ENCODE peak calls at places on chromosome 1, in seven cellular contexts. X is brain microvascular endothelial cell, U is heart right ventricle, N is fibroblast of lung, Z is fibroblast of mammary gland, T is cardiac muscle cell, D is heart left ventricle. E is an unnamed sample.

GRCh38 chr1:28518745-28519341 is 13.0 kb downstream of the RCC1 start:
- DNase-seq in X (no peak), U (no peak), N (peak; percentile 20), Z (peak; percentile 59), T (no peak), D (no peak), E (no peak)

GRCh38 chr1:33712176-33712575 is 151.7 kb upstream of the HMGB4 start:
- DNase-seq in X (no peak), U (no peak), N (no peak), Z (no peak), T (peak; percentile 20), D (no peak), E (no peak)

GRCh38 chr1:27382950-27383627 is at the start of gene CD164L2:
- DNase-seq in X (no peak), U (no peak), N (no peak), Z (no peak), T (peak; percentile 39), D (no peak), E (no peak)

GRCh38 chr1:156150107-156151000 is 3.0 kb upstream of the SEMA4A start:
- DNase-seq in X (no peak), U (no peak), N (no peak), Z (no peak), T (no peak), D (no peak), E (no peak)

GRCh38 chr1:31745071-31745897 is 18.9 kb downstream of the ADGRB2 start:
- DNase-seq in X (peak; percentile 63), U (peak; percentile 59), N (peak; percentile 58), Z (peak; percentile 54), T (peak; percentile 83), D (peak; percentile 72), E (no peak)

GRCh38 chr1:154987326-154987725 is 4.2 kb downstream of the FLAD1 start:
- DNase-seq in X (no peak), U (no peak), N (peak; percentile 55), Z (peak; percentile 73), T (no peak), D (no peak), E (no peak)

GRCh38 chr1:211609120-211610024 is 30.4 kb upstream of the SLC30A1 start:
- DNase-seq in X (no peak), U (no peak), N (peak; percentile 25), Z (peak; percentile 32), T (no peak), D (no peak), E (no peak)

GRCh38 chr1:115317101-115318012 is 20.7 kb downstream of the NGF start:
- DNase-seq in X (no peak), U (no peak), N (no peak), Z (no peak), T (no peak), D (no peak), E (no peak)

GRCh38 chr1:64655861-64656260 is 89.0 kb upstream of the RAVER2 start:
- DNase-seq in X (no peak), U (no peak), N (no peak), Z (no peak), T (no peak), D (no peak), E (no peak)

GRCh38 chr1:201091256-201091655 is 21.0 kb downstream of the CACNA1S start:
- DNase-seq in X (no peak), U (no peak), N (no peak), Z (no peak), T (no peak), D (no peak), E (no peak)

GRCh38 chr1:230502306-230502705 is 76.2 kb upstream of the PGBD5 start:
- DNase-seq in X (no peak), U (no peak), N (no peak), Z (no peak), T (no peak), D (no peak), E (no peak)

GRCh38 chr1:22584001-22584557 is 20.8 kb downstream of the EPHA8 start:
- DNase-seq in X (no peak), U (no peak), N (peak; percentile 4), Z (peak; percentile 32), T (no peak), D (peak; percentile 11), E (no peak)

DNA sequence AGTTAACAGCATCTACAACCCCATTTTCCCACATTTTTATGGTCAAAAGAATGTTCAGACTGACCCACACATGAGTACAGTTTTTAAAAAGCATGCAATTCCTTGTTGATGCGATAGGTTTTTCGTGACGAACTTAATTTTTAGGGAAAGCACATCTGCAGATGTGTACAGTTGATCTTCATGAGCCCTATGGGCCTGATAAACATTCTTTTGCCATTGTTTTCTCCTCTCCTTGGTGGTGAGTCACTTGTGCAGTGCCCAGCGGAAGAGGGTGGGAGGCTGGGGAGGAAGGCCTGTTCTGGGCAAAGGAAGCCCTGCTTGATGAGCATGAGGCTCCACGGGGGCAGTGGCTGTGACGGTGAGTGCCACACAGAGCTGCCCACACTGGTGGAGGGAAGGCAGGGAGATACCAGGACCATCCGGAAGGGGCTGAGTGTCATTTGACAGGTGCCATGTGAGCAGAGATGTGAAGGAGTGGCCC is 5.3 kb downstream of the ARF1 start:
- DNase-seq in X (peak; percentile 49), U (no peak), N (peak; percentile 41), Z (peak; percentile 87), T (no peak), D (no peak), E (peak; percentile 82)
- TF ChIP-seq CTCF in X (no peak), U (no peak), N (no peak), Z (peak; percentile 9), T (peak; percentile 7), D (no peak), E (peak; percentile 15)

DNA sequence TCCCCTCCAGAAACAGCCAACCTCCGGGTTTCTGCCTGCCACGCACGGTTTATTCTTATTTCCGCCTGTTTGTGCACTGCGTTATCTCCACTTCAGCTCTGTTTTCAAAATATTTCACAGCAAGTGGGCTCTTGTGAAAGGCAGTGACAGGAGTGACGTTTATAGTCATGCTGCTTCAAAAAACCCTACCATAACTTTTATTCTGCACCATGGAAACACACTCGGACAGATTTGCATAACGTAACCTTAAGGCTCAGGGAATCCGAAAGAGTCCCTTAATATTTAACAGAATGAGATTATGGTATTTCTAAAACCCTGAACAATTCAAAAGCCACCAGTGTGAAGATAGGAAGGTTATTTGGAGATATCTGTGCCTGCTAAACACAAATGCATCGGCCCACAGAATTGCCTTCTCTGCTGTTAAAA is 782 bp upstream of the SDE2 start:
- DNase-seq in X (peak; percentile 44), U (no peak), N (peak; percentile 53), Z (no peak), T (no peak), D (no peak), E (no peak)
- H3K4me3 ChIP-seq in X (peak overlapping the region; percentile 60), U (peak overlapping the region; percentile 67), N (peak overlapping the region; percentile 59), Z (peak overlapping the region; percentile 60), T (peak overlapping the region; percentile 17), D (peak overlapping the region; percentile 92), E (peak overlapping the region; percentile 50)

DNA sequence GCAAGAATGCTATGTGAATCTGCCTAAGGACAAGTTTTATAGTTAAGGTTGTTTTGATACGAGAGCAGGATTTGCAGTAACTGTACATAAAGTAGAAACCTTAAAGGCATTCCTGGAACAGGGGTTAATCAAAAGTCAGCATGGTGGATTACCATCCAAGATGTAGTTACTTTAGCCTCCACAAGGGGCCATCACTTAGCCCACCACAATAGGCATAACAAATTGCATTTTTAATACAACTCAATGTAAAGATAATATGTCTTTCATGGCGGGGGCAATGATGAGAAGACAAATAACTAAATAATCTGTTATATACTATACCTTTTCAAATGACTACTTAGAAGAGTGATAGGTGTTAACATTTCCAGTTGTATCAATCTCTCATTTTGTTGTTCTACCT is 611.2 kb upstream of the ADGRL4 start:
- DNase-seq in X (no peak), U (no peak), N (no peak), Z (peak; percentile 6), T (no peak), D (no peak), E (no peak)
- TF ChIP-seq CTCF in X (peak; percentile 53), U (no peak), N (peak; percentile 16), Z (peak; percentile 50), T (peak; percentile 45), D (no peak), E (no peak)

DNA sequence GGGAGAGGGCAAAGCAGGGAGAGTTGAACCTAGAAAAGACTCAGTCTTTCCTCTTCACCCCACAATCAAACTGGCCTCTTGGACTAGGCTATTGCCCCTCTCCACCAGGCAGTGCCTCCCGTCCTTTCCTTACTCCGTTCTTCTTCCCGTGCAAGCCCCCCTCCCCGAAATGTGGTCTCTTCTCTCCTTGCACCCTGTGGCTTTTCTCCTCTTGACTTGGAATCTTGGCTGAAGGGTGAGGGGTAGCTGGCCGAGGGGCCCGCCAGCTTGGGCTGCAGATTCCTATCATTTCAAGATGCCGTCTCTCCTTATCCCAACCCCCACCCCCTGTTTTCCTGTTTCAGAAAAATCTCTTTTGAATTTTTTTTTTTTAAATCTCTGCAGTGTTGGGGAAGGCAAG is 1.6 kb downstream of the WNT2B start:
- DNase-seq in X (no peak), U (no peak), N (no peak), Z (no peak), T (no peak), D (no peak), E (no peak)
- H3K4me3 ChIP-seq in X (no peak overlapping the region), U (no peak overlapping the region), N (no peak overlapping the region), Z (no peak overlapping the region), T (no peak overlapping the region), D (peak overlapping the region; percentile 64), E (no peak overlapping the region)

GRCh38 chr1:66607458-66607857 is 73.5 kb downstream of the SGIP1 start:
- DNase-seq in X (no peak), U (no peak), N (no peak), Z (no peak), T (no peak), D (no peak), E (no peak)
- TF ChIP-seq CTCF in X (peak; percentile 36), U (no peak), N (no peak), Z (peak; percentile 22), T (no peak), D (no peak), E (peak; percentile 2)

DNA sequence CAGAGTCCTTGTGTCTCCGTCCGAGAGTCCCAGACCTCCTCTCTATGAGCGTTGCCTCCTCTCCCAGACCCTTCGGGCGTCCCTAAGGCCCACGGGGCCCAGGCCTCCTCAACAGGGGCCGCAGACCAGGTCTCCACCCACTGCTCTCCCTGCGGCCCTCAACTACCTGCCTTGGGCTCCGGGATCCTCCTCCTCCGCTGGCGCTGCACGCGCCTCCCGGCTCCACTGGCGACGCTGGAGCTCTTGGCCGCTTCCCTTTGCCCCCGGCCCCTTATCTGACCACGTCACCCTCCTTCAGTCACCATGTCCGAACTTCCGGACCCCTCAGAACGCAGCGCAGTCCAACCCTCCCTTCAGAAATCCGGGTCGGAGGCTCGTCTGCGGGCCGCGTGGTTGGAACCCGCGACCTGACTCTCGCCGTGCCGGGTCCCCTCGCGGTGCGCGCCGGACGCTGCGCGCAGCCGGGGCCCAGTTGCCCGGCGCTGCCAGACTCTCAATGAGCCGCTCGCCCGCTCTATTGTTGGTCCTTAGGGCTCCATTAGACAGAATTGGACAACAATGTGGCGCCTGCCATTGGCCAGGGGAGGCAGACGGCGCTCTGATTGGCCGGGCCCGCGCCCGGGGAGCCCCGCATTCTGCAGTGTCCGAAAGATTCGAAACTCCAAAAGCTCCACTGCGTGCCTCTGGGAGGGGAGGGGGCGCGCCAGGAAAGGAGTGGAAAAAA is at the start of gene DMRTA2:
- DNase-seq in X (no peak), U (no peak), N (no peak), Z (peak; percentile 15), T (peak; percentile 63), D (no peak), E (no peak)
- H3K4me3 ChIP-seq in X (peak within 1 kb of the TSS; percentile 15), U (peak within 1 kb of the TSS; percentile 16), N (peak within 1 kb of the TSS; percentile 2), Z (no peak within 1 kb of the TSS), T (peak within 1 kb of the TSS; percentile 12), D (peak within 1 kb of the TSS; percentile 45), E (no peak within 1 kb of the TSS)

E was measured in AG09309.